ENCODE peak calls at places on chromosomes 4 and X, in nine cellular contexts. Y is astrocyte of the spinal cord; A is CD8-positive, alpha-beta T cell; U is left ventricle myocardium inferior; X is thoracic aorta; D is suprapubic skin; I is nephron progenitor cell; F is endothelial cell; V is upper lobe of right lung. T is an unnamed sample.

GRCh38 chr4:181756451-181756850 is 486.8 kb upstream of the TENM3 start:
- DNase-seq in Y (no peak), I (peak), A (no peak), V (no peak), U (no peak), D (no peak), X (no peak), F (no peak), T (no peak)

GRCh38 chrX:148930330-148930729 is 429.9 kb downstream of the AFF2 start:
- DNase-seq in F (no peak), D (no peak), Y (no peak), I (no peak), U (no peak), X (no peak), V (no peak), A (no peak), T (no peak)

GRCh38 chrX:16212436-16212835 is 45.2 kb downstream of the MAGEB17 start:
- DNase-seq in A (no peak), U (no peak), F (peak), X (no peak), D (no peak), Y (no peak), V (no peak), I (no peak), T (no peak)

GRCh38 chr4:71870456-71870855 is 86.6 kb upstream of the GC start:
- DNase-seq in Y (no peak), X (no peak), D (no peak), A (no peak), V (no peak), U (no peak), F (no peak), I (no peak), T (no peak)

GRCh38 chr4:11700751-11701226 is 272.1 kb upstream of the HS3ST1 start:
- DNase-seq in A (no peak), F (no peak), X (no peak), U (no peak), D (no peak), Y (peak), I (no peak), V (no peak), T (no peak)

GRCh38 chrX:44542567-44543325 is at the start of gene FUNDC1:
- DNase-seq in X (peak), F (peak), I (peak), U (peak), D (peak), Y (peak), V (peak), A (peak), T (peak)

GRCh38 chr4:11748169-11748872 is 319.6 kb upstream of the HS3ST1 start:
- DNase-seq in A (no peak), I (no peak), X (no peak), U (no peak), D (no peak), F (no peak), V (no peak), Y (peak), T (no peak)

GRCh38 chrX:19709812-19710518 is 177.4 kb downstream of the SH3KBP1 start:
- DNase-seq in A (no peak), D (no peak), F (no peak), U (no peak), X (no peak), V (no peak), Y (peak), I (no peak), T (no peak)

GRCh38 chr4:128512767-128513322 is 225.2 kb upstream of the PGRMC2 start:
- DNase-seq in A (no peak), D (no peak), Y (no peak), X (no peak), F (no peak), V (no peak), U (no peak), I (no peak), T (no peak)

GRCh38 chr4:8549352-8549931 is 30.8 kb upstream of the GPR78 start:
- DNase-seq in V (peak), D (peak), F (no peak), Y (no peak), I (no peak), A (no peak), U (no peak), X (no peak), T (no peak)

GRCh38 chr4:147768113-147768512 is 36.2 kb downstream of the ARHGAP10 start:
- DNase-seq in Y (peak), D (no peak), X (no peak), V (no peak), A (no peak), F (no peak), U (no peak), I (no peak), T (no peak)

GRCh38 chr4:41256740-41257256 is at the start of gene UCHL1:
- DNase-seq in I (peak), D (no peak), V (no peak), A (no peak), F (peak), U (peak), Y (peak), X (no peak), T (no peak)

GRCh38 chr4:138927065-138927464 is 88.5 kb upstream of the NOCT start:
- DNase-seq in V (no peak), D (no peak), X (no peak), F (no peak), U (no peak), I (no peak), Y (no peak), A (no peak), T (no peak)

GRCh38 chrX:23901805-23902204 is 5.9 kb downstream of the APOO start:
- DNase-seq in V (no peak), Y (peak), A (no peak), X (peak), F (peak), U (no peak), I (peak), D (no peak), T (no peak)

GRCh38 chr4:183197140-183197539 is 98.1 kb downstream of the WWC2 start:
- DNase-seq in X (no peak), D (no peak), I (no peak), U (no peak), Y (no peak), A (no peak), F (no peak), V (no peak), T (no peak)

GRCh38 chr4:169202143-169202699 is 68.5 kb downstream of the SH3RF1 start:
- DNase-seq in X (no peak), U (no peak), Y (peak), I (no peak), A (no peak), D (no peak), V (no peak), F (no peak), T (no peak)

GRCh38 chr4:31078661-31079060 is 358.5 kb downstream of the PCDH7 start:
- DNase-seq in Y (no peak), F (no peak), D (no peak), X (no peak), A (no peak), V (no peak), I (no peak), U (no peak), T (no peak)

GRCh38 chrX:100643943-100644587 is at the start of gene SRPX2:
- DNase-seq in X (no peak), F (no peak), Y (peak), D (no peak), V (no peak), I (no peak), U (peak), A (no peak), T (no peak)

GRCh38 chr4:157389751-157390150 is 169.2 kb downstream of the GRIA2 start:
- DNase-seq in A (no peak), I (no peak), X (no peak), V (no peak), F (no peak), Y (peak), U (no peak), D (no peak), T (no peak)

GRCh38 chr4:1011022-1011694 is at the start of gene FGFRL1:
- DNase-seq in V (peak), A (peak), D (peak), X (peak), F (peak), U (peak), Y (peak), I (peak), T (peak)

GRCh38 chr4:52873861-52874343 is 11.8 kb downstream of the RASL11B start:
- DNase-seq in X (no peak), Y (peak), D (no peak), A (no peak), V (no peak), U (no peak), F (no peak), I (no peak), T (no peak)

GRCh38 chrX:148135738-148136137 is 154.6 kb downstream of the FMR1NB start:
- DNase-seq in A (no peak), Y (peak), D (no peak), I (no peak), F (no peak), X (no peak), V (no peak), U (no peak), T (no peak)

GRCh38 chrX:154712781-154713391 is 38.0 kb downstream of the GAB3 start:
- DNase-seq in I (no peak), Y (peak), D (no peak), X (no peak), V (no peak), A (no peak), U (no peak), F (no peak), T (no peak)

GRCh38 chr4:123599920-123600394 is 203.4 kb downstream of the SPRY1 start:
- DNase-seq in X (no peak), U (peak), F (peak), Y (peak), A (peak), D (peak), I (peak), V (peak), T (no peak)

GRCh38 chrX:153462291-153462690 is 8.1 kb downstream of the HAUS7 start:
- DNase-seq in F (no peak), Y (no peak), U (no peak), V (no peak), A (no peak), D (no peak), I (no peak), X (no peak), T (no peak)

GRCh38 chrX:81202989-81203388 is 1.1 kb downstream of the SH3BGRL start:
- DNase-seq in I (no peak), X (no peak), Y (no peak), D (no peak), A (no peak), U (no peak), V (no peak), F (no peak), T (no peak)

GRCh38 chr4:32645653-32646052 is 1925.5 kb downstream of the PCDH7 start:
- DNase-seq in D (no peak), U (no peak), X (no peak), A (no peak), F (no peak), V (no peak), Y (no peak), I (peak), T (no peak)

GRCh38 chr4:1695913-1696312 is 11.8 kb upstream of the FAM53A start:
- DNase-seq in A (no peak), V (no peak), F (no peak), D (no peak), X (no peak), I (no peak), U (no peak), Y (no peak), T (no peak)

GRCh38 chrX:118049713-118050112 is 66.9 kb downstream of the KLHL13 start:
- DNase-seq in Y (no peak), X (no peak), I (no peak), F (no peak), D (no peak), U (no peak), V (no peak), A (no peak), T (no peak)

GRCh38 chrX:85024044-85024443 is 20.4 kb downstream of the APOOL start:
- DNase-seq in D (no peak), V (no peak), I (no peak), Y (peak), U (no peak), A (no peak), F (no peak), X (no peak), T (no peak)

GRCh38 chrX:85020216-85020615 is 16.5 kb downstream of the APOOL start:
- DNase-seq in Y (no peak), V (no peak), A (no peak), I (no peak), X (no peak), U (no peak), F (no peak), D (no peak), T (no peak)

GRCh38 chrX:85026170-85026569 is 22.5 kb downstream of the APOOL start:
- DNase-seq in U (no peak), V (no peak), D (no peak), X (no peak), Y (no peak), A (no peak), F (no peak), I (no peak), T (no peak)

GRCh38 chrX:85029043-85029442 is 25.4 kb downstream of the APOOL start:
- DNase-seq in I (no peak), X (no peak), F (no peak), D (no peak), A (no peak), Y (no peak), U (no peak), V (no peak), T (no peak)

DNA sequence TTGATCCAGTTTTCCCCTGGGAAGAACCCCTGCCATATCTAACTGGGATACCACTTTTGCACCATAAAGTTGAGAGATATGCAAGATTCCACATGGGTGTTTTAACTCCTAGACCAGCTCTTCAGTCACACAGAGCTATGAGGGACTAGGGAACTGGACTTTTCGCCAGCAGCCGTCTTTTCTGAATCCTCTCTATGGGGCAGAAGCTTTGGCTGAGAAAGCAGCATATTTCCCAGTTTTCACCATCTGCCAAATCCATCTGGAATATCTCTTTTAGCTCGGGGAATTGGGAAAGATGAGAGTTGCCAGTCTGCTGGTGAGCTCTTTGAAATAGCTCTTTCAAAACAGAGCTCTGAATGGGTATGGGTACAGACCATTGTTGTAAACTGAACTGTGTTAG is 20.9 kb downstream of the APOOL start:
- DNase-seq in A (no peak), F (no peak), X (no peak), V (no peak), U (no peak), Y (no peak), D (no peak), I (no peak), T (no peak)
- TF ChIP-seq CTCF in A (no peak), F (no peak), X (no peak), V (no peak), U (no peak), Y (no peak), D (no peak), I (no peak), T (no peak)

GRCh38 chrX:41481264-41482109 is 34.3 kb downstream of the NYX start:
- DNase-seq in V (no peak), Y (no peak), D (no peak), I (no peak), X (no peak), F (peak), A (no peak), U (no peak), T (no peak)
- TF ChIP-seq CTCF in V (peak), Y (peak), D (no peak), I (peak), X (no peak), F (peak), A (no peak), U (peak), T (no peak)

GRCh38 chr4:137635108-137635507 is 102.8 kb upstream of the PCDH18 start:
- DNase-seq in V (no peak), Y (no peak), X (no peak), U (no peak), A (no peak), F (no peak), D (no peak), I (no peak), T (no peak)

GRCh38 chr4:137638934-137639333 is 106.6 kb upstream of the PCDH18 start:
- DNase-seq in X (no peak), V (no peak), U (no peak), I (no peak), D (no peak), A (no peak), Y (no peak), F (no peak), T (no peak)

GRCh38 chr4:137631605-137632004 is 99.3 kb upstream of the PCDH18 start:
- DNase-seq in I (no peak), U (no peak), F (no peak), Y (no peak), D (no peak), X (no peak), V (no peak), A (no peak), T (no peak)

GRCh38 chr4:137632842-137633241 is 100.5 kb upstream of the PCDH18 start:
- DNase-seq in X (no peak), I (no peak), D (no peak), F (no peak), Y (no peak), V (no peak), A (no peak), U (no peak), T (no peak)

GRCh38 chr4:137635596-137635995 is 103.3 kb upstream of the PCDH18 start:
- DNase-seq in V (no peak), X (no peak), A (no peak), D (no peak), I (no peak), Y (no peak), U (no peak), F (no peak), T (no peak)
- TF ChIP-seq CTCF in V (no peak), X (no peak), A (no peak), D (no peak), I (no peak), Y (no peak), U (no peak), F (no peak), T (no peak)

GRCh38 chr4:10619220-10619619 is 65.3 kb downstream of the CLNK start:
- DNase-seq in I (no peak), Y (peak), D (no peak), U (no peak), X (no peak), F (no peak), A (no peak), V (no peak), T (no peak)
- TF ChIP-seq CTCF in I (no peak), Y (no peak), D (no peak), U (no peak), X (no peak), F (no peak), A (no peak), V (no peak), T (no peak)

GRCh38 chr4:108834787-108835384 is 72.0 kb upstream of the ETNPPL start:
- DNase-seq in U (no peak), F (no peak), D (no peak), V (no peak), A (no peak), I (no peak), X (no peak), Y (peak), T (no peak)

GRCh38 chr4:108830509-108831244 is 67.8 kb upstream of the ETNPPL start:
- DNase-seq in Y (no peak), D (no peak), F (no peak), X (no peak), V (peak), U (peak), I (no peak), A (no peak), T (no peak)

GRCh38 chr4:108829981-108830492 is 67.2 kb upstream of the ETNPPL start:
- DNase-seq in F (no peak), A (no peak), X (no peak), D (no peak), U (no peak), Y (no peak), V (no peak), I (no peak), T (no peak)

GRCh38 chr4:108834167-108834566 is 71.3 kb upstream of the ETNPPL start:
- DNase-seq in F (no peak), U (no peak), X (no peak), A (no peak), Y (peak), I (no peak), D (no peak), V (no peak), T (no peak)

GRCh38 chr4:108833041-108833440 is 70.2 kb upstream of the ETNPPL start:
- DNase-seq in F (no peak), X (no peak), V (no peak), Y (peak), U (no peak), A (no peak), I (no peak), D (no peak), T (no peak)
- TF ChIP-seq CTCF in F (no peak), X (no peak), V (no peak), Y (peak), U (no peak), A (no peak), I (no peak), D (no peak), T (no peak)

DNA sequence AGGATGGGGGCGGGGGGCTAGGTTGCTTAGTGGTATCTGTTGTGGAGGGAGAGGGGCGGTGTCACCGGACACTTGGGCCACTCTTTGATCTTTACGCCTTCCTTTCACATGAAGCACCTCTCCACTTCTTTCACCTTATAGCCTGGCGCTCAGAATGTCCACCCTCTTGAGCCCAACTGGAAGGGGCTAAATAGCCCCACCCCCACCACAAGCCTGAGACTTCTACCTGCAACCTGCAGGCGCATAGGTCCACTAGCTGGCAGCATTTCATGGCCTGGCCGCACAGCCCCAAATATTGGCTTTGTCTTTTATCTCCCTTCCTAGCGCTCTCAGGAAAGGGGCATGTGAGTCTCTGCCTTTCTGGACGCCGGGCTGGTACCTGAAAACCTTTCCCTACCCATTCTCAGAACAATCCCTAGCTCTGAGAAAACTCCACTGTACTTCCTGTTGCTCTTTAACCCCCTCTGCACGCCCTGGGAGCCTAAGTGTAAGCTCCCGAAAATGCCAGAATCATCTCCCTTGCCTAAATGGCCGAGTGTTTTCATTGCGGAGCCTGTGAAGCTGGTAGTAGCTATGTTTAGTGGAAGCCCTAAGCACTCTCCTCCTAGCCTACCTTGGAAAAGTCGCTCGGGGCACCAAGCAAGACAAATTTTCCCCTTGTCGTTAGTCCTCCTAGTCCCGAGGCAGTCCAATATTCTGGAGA is 1.2 kb upstream of the TRPC5 start:
- DNase-seq in I (no peak), X (no peak), D (no peak), F (no peak), U (no peak), Y (no peak), V (no peak), A (no peak), T (no peak)
- TF ChIP-seq CTCF in I (no peak), X (no peak), D (no peak), F (no peak), U (no peak), Y (no peak), V (no peak), A (no peak), T (no peak)

DNA sequence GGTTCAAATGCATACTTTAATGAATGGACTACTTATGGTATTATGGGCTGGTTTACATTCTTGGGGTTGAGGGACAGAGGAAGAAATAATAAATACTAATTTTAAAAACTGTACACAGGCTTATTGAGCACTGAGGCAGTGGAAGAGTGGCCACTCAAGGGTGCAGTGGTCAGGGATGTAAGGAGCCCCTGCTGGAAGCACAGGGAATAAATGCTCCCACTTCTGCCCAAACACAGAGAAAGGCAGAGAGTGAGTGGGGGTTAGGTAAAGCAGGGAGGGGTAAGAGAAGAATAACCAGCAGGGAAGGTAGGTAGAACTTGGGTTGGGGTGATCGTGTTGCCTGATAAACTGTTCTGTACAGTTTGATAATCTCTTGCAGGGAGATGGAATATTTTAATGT is 60.0 kb downstream of the GAB1 start:
- DNase-seq in F (no peak), U (no peak), A (no peak), D (no peak), V (no peak), I (no peak), Y (no peak), X (no peak), T (no peak)
- TF ChIP-seq CTCF in F (no peak), U (no peak), A (no peak), D (no peak), V (no peak), I (no peak), Y (no peak), X (no peak), T (no peak)

GRCh38 chr4:143084566-143084965 is 100.2 kb upstream of the USP38 start:
- DNase-seq in F (no peak), D (no peak), X (no peak), A (no peak), U (no peak), Y (no peak), I (no peak), V (no peak), T (no peak)

GRCh38 chr4:143082698-143083097 is 102.0 kb upstream of the USP38 start:
- DNase-seq in A (no peak), V (no peak), Y (no peak), D (no peak), X (no peak), U (no peak), I (no peak), F (no peak), T (no peak)

GRCh38 chr4:143085644-143086043 is 99.1 kb upstream of the USP38 start:
- DNase-seq in V (no peak), X (no peak), F (no peak), D (no peak), A (no peak), U (no peak), Y (no peak), I (no peak), T (no peak)

GRCh38 chr4:143083811-143084472 is 100.8 kb upstream of the USP38 start:
- DNase-seq in F (no peak), U (no peak), A (no peak), X (no peak), D (no peak), I (no peak), Y (no peak), V (no peak), T (no peak)

GRCh38 chr4:143085224-143085623 is 99.5 kb upstream of the USP38 start:
- DNase-seq in D (no peak), A (no peak), Y (peak), I (no peak), F (no peak), X (no peak), V (no peak), U (no peak), T (no peak)
- TF ChIP-seq CTCF in D (no peak), A (no peak), Y (no peak), I (no peak), F (no peak), X (no peak), V (peak), U (peak), T (no peak)